ENCODE peak calls at places on chromosome 15, in seven cellular contexts. T is stromal cell of bone marrow, E is fibroblast of pulmonary artery, Y is colonic mucosa, H is Calu3, C is HS-5, P is neuronal stem cell. A is an unnamed sample.

GRCh38 chr15:25670025-25670554 is 193.0 kb downstream of the ATP10A start:
- DNase-seq in T (peak; percentile 58), P (peak; percentile 62), H (no peak), Y (peak; percentile 31), C (no peak), E (peak; percentile 45), A (peak; percentile 58)

GRCh38 chr15:44010114-44010513 is 183.3 kb downstream of the WDR76 start:
- DNase-seq in E (peak; percentile 77), T (peak; percentile 88), Y (no peak), H (no peak), C (no peak), P (no peak), A (no peak)

GRCh38 chr15:92820233-92821021 is 79.7 kb upstream of the CHD2 start:
- DNase-seq in E (peak; percentile 92), P (peak; percentile 95), Y (peak; percentile 95), H (peak; percentile 95), C (peak; percentile 57), T (peak; percentile 86), A (peak; percentile 89)

GRCh38 chr15:40982855-40983254 is 29.6 kb downstream of the CHAC1 start:
- DNase-seq in E (peak; percentile 84), C (peak; percentile 83), Y (no peak), H (no peak), P (no peak), T (peak; percentile 71), A (no peak)

GRCh38 chr15:40125950-40126349 is 17.3 kb upstream of the BMF start:
- DNase-seq in C (no peak), Y (no peak), E (no peak), P (no peak), H (no peak), T (no peak), A (no peak)

GRCh38 chr15:39248204-39248603 is 332.7 kb upstream of the THBS1 start:
- DNase-seq in T (no peak), P (no peak), C (no peak), H (peak; percentile 42), E (peak; percentile 97), Y (no peak), A (no peak)

GRCh38 chr15:31488437-31489204 is 162.0 kb downstream of the KLF13 start:
- DNase-seq in T (peak; percentile 88), Y (peak; percentile 81), H (peak; percentile 45), C (peak; percentile 72), P (peak; percentile 76), E (peak; percentile 94), A (peak; percentile 46)

GRCh38 chr15:76108021-76108723 is 48.4 kb downstream of the TMEM266 start:
- DNase-seq in T (no peak), H (no peak), E (no peak), P (no peak), C (no peak), Y (no peak), A (no peak)

GRCh38 chr15:59165726-59166125 is 40.9 kb upstream of the LDHAL6B start:
- DNase-seq in E (peak; percentile 23), C (no peak), T (no peak), Y (no peak), H (no peak), P (no peak), A (no peak)

GRCh38 chr15:56600380-56600779 is 132.9 kb downstream of the ZNF280D start:
- DNase-seq in E (no peak), P (no peak), H (no peak), C (no peak), T (no peak), Y (no peak), A (no peak)

GRCh38 chr15:59438891-59439290 is 905 bp downstream of the FAM81A start:
- DNase-seq in E (no peak), C (no peak), T (no peak), Y (peak; percentile 52), H (no peak), P (no peak), A (no peak)

GRCh38 chr15:96160800-96161199 is 169.7 kb upstream of the NR2F2 start:
- DNase-seq in H (no peak), Y (no peak), P (no peak), E (no peak), T (no peak), C (no peak), A (no peak)

GRCh38 chr15:38535451-38536200 is 29.0 kb downstream of the RASGRP1 start:
- DNase-seq in Y (no peak), T (peak; percentile 77), H (no peak), C (no peak), P (no peak), E (no peak), A (no peak)

GRCh38 chr15:91694829-91695205 is 158.7 kb upstream of the SLCO3A1 start:
- DNase-seq in H (peak; percentile 21), Y (peak; percentile 79), P (no peak), E (peak; percentile 78), C (peak; percentile 37), T (peak; percentile 64), A (no peak)

GRCh38 chr15:58185439-58185838 is 47.3 kb downstream of the AQP9 start:
- DNase-seq in E (peak; percentile 58), T (no peak), H (no peak), P (no peak), C (no peak), Y (no peak), A (no peak)

GRCh38 chr15:42759093-42759492 is 22.2 kb upstream of the CDAN1 start:
- DNase-seq in Y (no peak), C (no peak), T (no peak), P (no peak), E (no peak), H (no peak), A (no peak)

GRCh38 chr15:68991723-68992122 is 22.8 kb upstream of the NOX5 start:
- DNase-seq in P (no peak), H (no peak), C (no peak), E (peak; percentile 41), Y (no peak), T (no peak), A (no peak)

GRCh38 chr15:27681038-27681437 is 418.1 kb downstream of the OCA2 start:
- DNase-seq in C (no peak), E (no peak), P (no peak), H (no peak), T (no peak), Y (no peak), A (no peak)

GRCh38 chr15:34688699-34689098 is 66.1 kb downstream of the GJD2 start:
- DNase-seq in P (no peak), C (no peak), T (no peak), E (no peak), Y (no peak), H (no peak), A (no peak)

GRCh38 chr15:31364301-31365031 is 37.8 kb downstream of the KLF13 start:
- DNase-seq in P (no peak), E (no peak), C (no peak), H (no peak), Y (no peak), T (no peak), A (no peak)

GRCh38 chr15:89907289-89907688 is 5.5 kb downstream of the ARPIN start:
- DNase-seq in E (no peak), H (no peak), C (no peak), T (no peak), P (no peak), Y (no peak), A (no peak)

GRCh38 chr15:88028024-88028423 is 228.5 kb downstream of the NTRK3 start:
- DNase-seq in P (no peak), H (no peak), E (no peak), Y (no peak), C (no peak), T (no peak), A (no peak)

GRCh38 chr15:56996746-56997470 is 78.5 kb downstream of the TCF12 start:
- DNase-seq in E (peak; percentile 44), H (no peak), T (no peak), Y (no peak), P (no peak), C (no peak), A (no peak)

GRCh38 chr15:47331796-47332480 is 385.4 kb upstream of the SEMA6D start:
- DNase-seq in P (no peak), H (no peak), Y (no peak), C (no peak), E (peak; percentile 38), T (peak; percentile 17), A (no peak)

GRCh38 chr15:57150066-57150865 is 226.0 kb upstream of the CGNL1 start:
- DNase-seq in P (no peak), Y (no peak), C (no peak), T (no peak), E (no peak), H (no peak), A (no peak)

A was measured in nephron progenitor cell.